ENCODE peak calls at places on chromosomes 1 and 21, in nine cellular contexts. U, F, N, Z, J, O, K, D and X are unnamed samples.
A peak's percentile ranks its signal among the peaks of the same experiment; 100 is the strongest.

GRCh38 chr21:45073301-45074047 is 906 bp upstream of the ADARB1 start:
- DNase-seq in U (no peak), F (peak; percentile 22), N (no peak), Z (no peak), J (no peak), O (no peak), K (no peak), D (peak; percentile 30), X (no peak)

GRCh38 chr1:233025156-233025555 is 74.7 kb downstream of the NTPCR start:
- DNase-seq in U (peak; percentile 36), F (peak; percentile 48), N (peak; percentile 23), Z (no peak), J (no peak), O (peak; percentile 14), K (no peak), D (peak; percentile 70), X (no peak)

GRCh38 chr1:74235153-74235552 is at the start of gene TNNI3K:
- DNase-seq in U (no peak), F (no peak), N (no peak), Z (no peak), J (no peak), O (no peak), K (no peak), D (no peak), X (no peak)

GRCh38 chr1:150999051-150999674 is 7.5 kb downstream of the MINDY1 start:
- DNase-seq in U (peak; percentile 65), F (no peak), N (peak; percentile 33), Z (no peak), J (no peak), O (no peak), K (no peak), D (no peak), X (no peak)

GRCh38 chr1:88768187-88768586 is 84.1 kb downstream of the PKN2 start:
- DNase-seq in U (no peak), F (no peak), N (no peak), Z (no peak), J (no peak), O (no peak), K (no peak), D (no peak), X (no peak)

GRCh38 chr1:228937351-228937750 is 202.1 kb downstream of the RHOU start:
- DNase-seq in U (no peak), F (no peak), N (no peak), Z (no peak), J (no peak), O (no peak), K (no peak), D (no peak), X (no peak)

GRCh38 chr1:226318471-226318870 is 9.5 kb upstream of the LIN9 start:
- DNase-seq in U (no peak), F (no peak), N (no peak), Z (no peak), J (no peak), O (no peak), K (no peak), D (no peak), X (no peak)

GRCh38 chr1:62307516-62308492 is 11.4 kb downstream of the KANK4 start:
- DNase-seq in U (no peak), F (no peak), N (no peak), Z (no peak), J (no peak), O (no peak), K (no peak), D (no peak), X (no peak)

GRCh38 chr1:228088586-228089498 is 6.3 kb downstream of the ARF1 start:
- DNase-seq in U (peak; percentile 17), F (no peak), N (no peak), Z (no peak), J (no peak), O (no peak), K (no peak), D (no peak), X (no peak)

GRCh38 chr1:162070094-162070748 is 730 bp downstream of the NOS1AP start:
- DNase-seq in U (no peak), F (no peak), N (no peak), Z (no peak), J (no peak), O (no peak), K (peak; percentile 21), D (no peak), X (no peak)

GRCh38 chr1:234918216-234918841 is 210.3 kb downstream of the TOMM20 start:
- DNase-seq in U (peak; percentile 82), F (no peak), N (no peak), Z (no peak), J (no peak), O (peak; percentile 62), K (no peak), D (no peak), X (no peak)

GRCh38 chr1:84089470-84090261 is 54.4 kb upstream of the PRKACB start:
- DNase-seq in U (peak; percentile 43), F (no peak), N (peak; percentile 50), Z (no peak), J (no peak), O (no peak), K (no peak), D (no peak), X (no peak)

GRCh38 chr1:184296466-184297243 is 90.2 kb upstream of the C1orf21 start:
- DNase-seq in U (peak; percentile 99), F (no peak), N (no peak), Z (no peak), J (peak; percentile 53), O (no peak), K (peak; percentile 3), D (peak; percentile 59), X (no peak)

GRCh38 chr1:91764471-91765115 is 121.4 kb downstream of the TGFBR3 start:
- DNase-seq in U (no peak), F (no peak), N (no peak), Z (no peak), J (no peak), O (no peak), K (no peak), D (no peak), X (no peak)

GRCh38 chr1:173245892-173246291 is 38.8 kb upstream of the TNFSF4 start:
- DNase-seq in U (no peak), F (no peak), N (no peak), Z (no peak), J (no peak), O (no peak), K (no peak), D (no peak), X (no peak)

GRCh38 chr1:31745071-31745897 is 18.9 kb downstream of the ADGRB2 start:
- DNase-seq in U (peak; percentile 76), F (peak; percentile 76), N (peak; percentile 61), Z (peak; percentile 35), J (no peak), O (peak; percentile 68), K (peak; percentile 48), D (peak; percentile 86), X (no peak)

GRCh38 chr1:88609051-88609450 is 75.0 kb upstream of the PKN2 start:
- DNase-seq in U (no peak), F (peak; percentile 32), N (no peak), Z (no peak), J (no peak), O (no peak), K (no peak), D (no peak), X (peak; percentile 4)

GRCh38 chr1:84862810-84863251 is 30.2 kb downstream of the LPAR3 start:
- DNase-seq in U (no peak), F (no peak), N (no peak), Z (peak; percentile 79), J (no peak), O (no peak), K (no peak), D (no peak), X (no peak)

GRCh38 chr1:20709868-20710267 is 7.9 kb downstream of the KIF17 start:
- DNase-seq in U (no peak), F (no peak), N (no peak), Z (no peak), J (no peak), O (no peak), K (no peak), D (no peak), X (no peak)